ENCODE peak calls at places on chromosome 15, in four cellular contexts. T is gastrocnemius medialis, U is thoracic aorta, F is bronchial epithelial cell. H is an unnamed sample.

GRCh38 chr15:70053006-70053702 is 44.6 kb downstream of the TLE3 start:
- DNase-seq in T (no peak), U (no peak), F (no peak), H (no peak)

GRCh38 chr15:98888839-98889479 is 118.6 kb downstream of the PGPEP1L start:
- DNase-seq in T (no peak), U (no peak), F (peak), H (no peak)

GRCh38 chr15:93298901-93299300 is 209.9 kb upstream of the RGMA start:
- DNase-seq in T (peak), U (no peak), F (no peak), H (no peak)

GRCh38 chr15:76339302-76340197 is 3.0 kb downstream of the ISL2 start:
- DNase-seq in T (no peak), U (no peak), F (no peak), H (no peak)

GRCh38 chr15:96330064-96330449 is 443 bp upstream of the NR2F2 start:
- DNase-seq in T (peak), U (no peak), F (no peak), H (peak)

GRCh38 chr15:50854594-50855490 is 53.6 kb upstream of the AP4E1 start:
- DNase-seq in T (no peak), U (no peak), F (peak), H (peak)

GRCh38 chr15:67188551-67189218 is 65.8 kb downstream of the AAGAB start:
- DNase-seq in T (peak), U (no peak), F (no peak), H (peak)

GRCh38 chr15:29968099-29968892 is 114.5 kb upstream of the GOLGA8J start:
- DNase-seq in T (no peak), U (no peak), F (no peak), H (no peak)

GRCh38 chr15:65082303-65082958 is 5.9 kb downstream of the KBTBD13 start:
- DNase-seq in T (no peak), U (no peak), F (peak), H (no peak)

GRCh38 chr15:26615188-26615926 is 157.5 kb downstream of the GABRB3 start:
- DNase-seq in T (no peak), U (no peak), F (no peak), H (no peak)

GRCh38 chr15:35293353-35294130 is 208.4 kb upstream of the NANOGP8 start:
- DNase-seq in T (no peak), U (no peak), F (peak), H (peak)

GRCh38 chr15:89139613-89140499 is 51.6 kb downstream of the ABHD2 start:
- DNase-seq in T (peak), U (no peak), F (no peak), H (no peak)

GRCh38 chr15:74245342-74245931 is 9.3 kb downstream of the CCDC33 start:
- DNase-seq in T (no peak), U (no peak), F (no peak), H (no peak)

GRCh38 chr15:71465109-71465508 is 345.2 kb upstream of the NR2E3 start:
- DNase-seq in T (no peak), U (no peak), F (no peak), H (no peak)

GRCh38 chr15:51982770-51983103 is 11.2 kb upstream of the LEO1 start:
- DNase-seq in T (no peak), U (no peak), F (peak), H (no peak)

GRCh38 chr15:43793647-43794046 is 1.5 kb downstream of the SERF2 start:
- DNase-seq in T (peak), U (no peak), F (no peak), H (no peak)

GRCh38 chr15:74257105-74257504 is 21.0 kb downstream of the CCDC33 start:
- DNase-seq in T (no peak), U (no peak), F (no peak), H (no peak)

GRCh38 chr15:60580650-60581415 is 101.9 kb upstream of the ICE2 start:
- DNase-seq in T (no peak), U (no peak), F (no peak), H (no peak)

GRCh38 chr15:88258021-88258641 is 1.6 kb upstream of the NTRK3 start:
- DNase-seq in T (no peak), U (peak), F (no peak), H (no peak)

GRCh38 chr15:29888651-29889050 is 66.4 kb upstream of the TJP1 start:
- DNase-seq in T (no peak), U (no peak), F (no peak), H (no peak)

GRCh38 chr15:95929232-95929846 is 401.2 kb upstream of the NR2F2 start:
- DNase-seq in T (no peak), U (no peak), F (no peak), H (no peak)

GRCh38 chr15:68313501-68314390 is 36.2 kb downstream of the FEM1B start:
- DNase-seq in T (no peak), U (no peak), F (no peak), H (no peak)

GRCh38 chr15:96325579-96326331 is 4.7 kb upstream of the NR2F2 start:
- DNase-seq in T (no peak), U (no peak), F (peak), H (no peak)

GRCh38 chr15:70488002-70488605 is 275.3 kb downstream of the UACA start:
- DNase-seq in T (peak), U (no peak), F (peak), H (no peak)

GRCh38 chr15:29099131-29099880 is 170.3 kb downstream of the NSMCE3 start:
- DNase-seq in T (no peak), U (no peak), F (no peak), H (no peak)

GRCh38 chr15:101264011-101264410 is 12.2 kb upstream of the CHSY1 start:
- DNase-seq in T (no peak), U (no peak), F (no peak), H (no peak)

GRCh38 chr15:71559098-71559497 is 251.3 kb upstream of the NR2E3 start:
- DNase-seq in T (no peak), U (no peak), F (peak), H (peak)

GRCh38 chr15:56495050-56495449 is 30.1 kb upstream of the MNS1 start:
- DNase-seq in T (no peak), U (no peak), F (no peak), H (no peak)

GRCh38 chr15:52414936-52415335 is 113.7 kb downstream of the MYO5A start:
- DNase-seq in T (no peak), U (no peak), F (no peak), H (no peak)

GRCh38 chr15:65087873-65088642 is 11.5 kb downstream of the KBTBD13 start:
- DNase-seq in T (peak), U (peak), F (peak), H (no peak)

GRCh38 chr15:71654714-71655174 is 155.6 kb upstream of the NR2E3 start:
- DNase-seq in T (no peak), U (no peak), F (peak), H (no peak)

GRCh38 chr15:71278989-71279756 is 163.9 kb downstream of the THSD4 start:
- DNase-seq in T (peak), U (peak), F (peak), H (peak)

GRCh38 chr15:36622247-36622795 is 42.9 kb downstream of the CDIN1 start:
- DNase-seq in T (peak), U (no peak), F (no peak), H (no peak)
- TF ChIP-seq CTCF in T (no peak), U (no peak), F (no peak), H (no peak)

GRCh38 chr15:58279654-58280053 is 141.5 kb downstream of the AQP9 start:
- DNase-seq in T (no peak), U (no peak), F (no peak), H (no peak)

GRCh38 chr15:58283302-58283701 is 145.1 kb downstream of the AQP9 start:
- DNase-seq in T (no peak), U (no peak), F (no peak), H (no peak)

GRCh38 chr15:58279106-58279505 is 140.9 kb downstream of the AQP9 start:
- DNase-seq in T (no peak), U (no peak), F (no peak), H (no peak)

GRCh38 chr15:58284293-58284692 is 146.1 kb downstream of the AQP9 start:
- DNase-seq in T (no peak), U (no peak), F (peak), H (no peak)

GRCh38 chr15:58282060-58282708 is 144.0 kb downstream of the AQP9 start:
- DNase-seq in T (no peak), U (no peak), F (no peak), H (no peak)
- H3K4me3 ChIP-seq in T (no peak), U (no peak), F (no peak), H (no peak)

DNA sequence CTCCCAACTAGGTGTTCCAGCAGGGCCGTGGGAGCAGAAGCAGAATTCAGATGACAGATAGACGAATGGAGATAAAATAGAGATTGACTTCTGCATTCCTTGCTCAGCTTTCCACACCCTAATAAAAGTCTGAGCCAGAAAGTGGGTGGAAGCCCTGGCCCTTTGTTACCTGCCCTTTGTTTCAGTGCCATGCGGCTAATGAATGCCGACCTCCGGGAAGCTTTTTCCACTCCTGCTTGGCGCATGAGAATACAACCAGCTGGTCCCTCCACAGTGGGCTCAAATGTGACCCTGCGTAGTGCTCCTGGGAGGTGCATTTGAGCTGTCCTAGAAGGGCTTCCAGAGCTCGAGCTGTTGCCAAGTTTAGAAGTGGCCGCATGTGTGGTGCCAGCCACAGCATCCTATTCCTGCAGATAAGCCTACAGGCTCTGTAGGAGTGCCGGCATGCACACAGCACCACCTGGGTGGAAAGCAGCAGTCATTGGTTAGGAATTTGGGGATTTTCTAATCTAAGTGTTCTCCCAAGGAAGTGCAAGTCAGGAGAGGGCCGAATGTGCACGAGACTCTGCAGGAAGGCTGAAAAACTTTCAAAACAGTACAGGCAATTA is 94.6 kb downstream of the SLCO3A1 start:
- DNase-seq in T (no peak), U (no peak), F (peak), H (no peak)
- TF ChIP-seq CTCF in T (no peak), U (no peak), F (no peak), H (no peak)

GRCh38 chr15:83747050-83747717 is 93.3 kb downstream of the ADAMTSL3 start:
- DNase-seq in T (peak), U (no peak), F (peak), H (no peak)

GRCh38 chr15:83745771-83746170 is 91.8 kb downstream of the ADAMTSL3 start:
- DNase-seq in T (no peak), U (no peak), F (no peak), H (no peak)

GRCh38 chr15:83746231-83746630 is 92.3 kb downstream of the ADAMTSL3 start:
- DNase-seq in T (no peak), U (no peak), F (peak), H (no peak)

DNA sequence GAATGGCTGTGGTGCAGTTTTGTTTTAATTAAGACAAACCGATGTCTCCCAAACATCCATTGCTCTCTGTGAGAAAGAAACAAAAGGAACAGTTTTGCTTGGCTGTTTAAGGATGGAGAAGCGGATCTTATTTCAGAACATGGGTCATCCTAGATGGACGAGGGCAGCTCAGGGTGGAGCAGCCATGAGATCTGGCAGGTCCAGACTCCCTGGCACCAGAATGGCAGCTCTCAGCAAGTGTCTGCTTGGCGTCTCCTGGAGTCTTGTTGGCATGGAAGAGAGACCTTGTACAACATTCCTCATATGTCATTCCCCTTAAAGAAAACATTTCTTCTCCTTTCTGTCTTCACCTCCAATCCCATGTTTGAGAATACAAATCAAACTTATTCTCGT is 93.8 kb downstream of the ADAMTSL3 start:
- DNase-seq in T (no peak), U (no peak), F (no peak), H (no peak)
- H3K4me3 ChIP-seq in T (no peak), U (peak), F (no peak), H (no peak)

DNA sequence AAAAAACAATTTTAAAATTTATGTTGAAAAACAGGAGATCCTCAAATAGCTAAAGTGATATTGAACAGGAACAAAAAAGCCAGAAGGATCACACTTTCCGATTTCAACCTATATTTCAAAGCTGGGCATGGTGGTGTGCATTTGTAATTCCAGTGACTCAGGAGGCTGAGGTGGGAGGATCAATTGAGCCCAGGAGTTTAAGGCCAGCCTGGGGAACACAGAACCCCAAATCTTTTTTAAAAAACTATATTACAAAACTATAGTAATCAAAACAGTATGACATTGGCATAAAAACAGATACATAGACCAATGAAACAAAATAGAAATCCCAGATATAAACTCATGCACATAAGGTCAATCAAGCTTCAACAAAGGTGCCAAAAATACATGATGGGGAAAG is 68.4 kb downstream of the MEX3B start:
- DNase-seq in T (no peak), U (no peak), F (no peak), H (no peak)
- TF ChIP-seq CTCF in T (no peak), U (no peak), F (no peak), H (no peak)

GRCh38 chr15:81294501-81294850 is 29.5 kb downstream of the STARD5 start:
- DNase-seq in T (no peak), U (no peak), F (no peak), H (no peak)
- H3K4me3 ChIP-seq in T (no peak), U (no peak), F (no peak), H (no peak)

H was measured in AG09309.